ENCODE peak calls at places on chromosomes 4 and X, in eight cellular contexts. S, J, C, H, I, D, P and X are unnamed samples.
A peak's percentile ranks its signal among the peaks of the same experiment; 100 is the strongest.

GRCh38 chr4:15118281-15118680 is 116.0 kb downstream of the CPEB2 start:
- DNase-seq in S (no peak), J (peak; percentile 62), C (no peak), H (no peak), I (peak; percentile 14), D (no peak), P (no peak), X (no peak)

GRCh38 chr4:183825346-183825745 is 79.8 kb upstream of the STOX2 start:
- DNase-seq in S (no peak), J (no peak), C (no peak), H (no peak), I (no peak), D (no peak), P (no peak), X (no peak)

GRCh38 chr4:22071749-22072148 is 123.2 kb upstream of the KCNIP4 start:
- DNase-seq in S (no peak), J (no peak), C (no peak), H (no peak), I (no peak), D (no peak), P (no peak), X (no peak)

GRCh38 chr4:26717332-26717731 is 133.4 kb downstream of the TBC1D19 start:
- DNase-seq in S (no peak), J (no peak), C (no peak), H (no peak), I (no peak), D (no peak), P (peak; percentile 8), X (no peak)

GRCh38 chr4:106422766-106423165 is 54.2 kb upstream of the GIMD1 start:
- DNase-seq in S (no peak), J (no peak), C (no peak), H (no peak), I (no peak), D (no peak), P (no peak), X (no peak)

GRCh38 chr4:69830529-69831269 is 29.2 kb downstream of the SULT1E1 start:
- DNase-seq in S (no peak), J (peak; percentile 81), C (no peak), H (no peak), I (peak; percentile 18), D (no peak), P (peak; percentile 64), X (no peak)

GRCh38 chr4:100076753-100077152 is 113.5 kb downstream of the DDIT4L start:
- DNase-seq in S (no peak), J (no peak), C (no peak), H (no peak), I (peak; percentile 14), D (no peak), P (no peak), X (no peak)

GRCh38 chr4:26028793-26029511 is 114.9 kb downstream of the SMIM20 start:
- DNase-seq in S (peak; percentile 82), J (peak; percentile 27), C (no peak), H (peak; percentile 48), I (peak; percentile 10), D (peak; percentile 93), P (peak; percentile 19), X (peak; percentile 74)

GRCh38 chr4:4631150-4631549 is 89.3 kb upstream of the STX18 start:
- DNase-seq in S (no peak), J (no peak), C (peak; percentile 8), H (no peak), I (no peak), D (no peak), P (no peak), X (no peak)

GRCh38 chrX:40544343-40545250 is 36.2 kb upstream of the ATP6AP2 start:
- DNase-seq in S (peak; percentile 50), J (peak; percentile 16), C (no peak), H (peak; percentile 52), I (peak; percentile 21), D (no peak), P (peak; percentile 26), X (no peak)

GRCh38 chr4:143559757-143560147 is 46.2 kb downstream of the SMARCA5 start:
- DNase-seq in S (peak; percentile 53), J (no peak), C (no peak), H (no peak), I (no peak), D (no peak), P (peak; percentile 4), X (no peak)
- TF ChIP-seq MAX in S (no peak), J (no peak), C (no peak), H (no peak), I (no peak), D (peak; percentile 45), P (no peak), X (peak; percentile 14)

DNA sequence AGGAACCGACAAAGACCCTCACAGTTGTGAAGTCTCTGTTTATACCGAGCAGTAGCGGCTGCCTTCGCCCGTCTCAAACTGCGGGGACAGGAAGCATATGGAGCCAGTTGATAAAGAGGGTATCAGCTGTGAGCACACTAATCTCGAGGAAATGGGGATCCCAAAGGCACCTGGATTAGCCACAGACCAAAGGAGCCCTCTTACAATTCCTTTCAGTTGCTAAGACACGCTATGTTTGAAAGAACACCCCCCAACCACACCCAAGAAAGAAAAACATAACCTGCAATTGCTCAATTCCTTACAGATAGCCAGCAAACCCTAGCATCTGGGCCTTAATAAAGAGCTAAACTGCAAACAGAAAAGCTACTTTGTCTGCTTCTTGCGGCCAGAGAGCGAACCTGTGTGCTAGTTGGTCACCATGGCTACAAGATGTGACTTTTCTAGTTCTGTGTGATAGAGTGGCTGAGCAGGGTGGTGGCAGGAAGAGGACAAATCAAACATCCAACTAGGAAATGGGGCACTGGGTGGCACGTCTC is 23.3 kb upstream of the CHRNA9 start:
- DNase-seq in S (no peak), J (no peak), C (no peak), H (peak; percentile 85), I (peak; percentile 58), D (no peak), P (peak; percentile 92), X (no peak)
- TF ChIP-seq MAX in S (no peak), J (no peak), C (no peak), H (no peak), I (no peak), D (no peak), P (no peak), X (no peak)

GRCh38 chrX:56248492-56248891 is 16.3 kb downstream of the KLF8 start:
- DNase-seq in S (peak; percentile 52), J (peak; percentile 5), C (peak; percentile 40), H (peak; percentile 40), I (peak; percentile 51), D (peak; percentile 45), P (peak; percentile 47), X (peak; percentile 49)
- TF ChIP-seq MAX in S (no peak), J (no peak), C (no peak), H (no peak), I (no peak), D (no peak), P (no peak), X (no peak)

DNA sequence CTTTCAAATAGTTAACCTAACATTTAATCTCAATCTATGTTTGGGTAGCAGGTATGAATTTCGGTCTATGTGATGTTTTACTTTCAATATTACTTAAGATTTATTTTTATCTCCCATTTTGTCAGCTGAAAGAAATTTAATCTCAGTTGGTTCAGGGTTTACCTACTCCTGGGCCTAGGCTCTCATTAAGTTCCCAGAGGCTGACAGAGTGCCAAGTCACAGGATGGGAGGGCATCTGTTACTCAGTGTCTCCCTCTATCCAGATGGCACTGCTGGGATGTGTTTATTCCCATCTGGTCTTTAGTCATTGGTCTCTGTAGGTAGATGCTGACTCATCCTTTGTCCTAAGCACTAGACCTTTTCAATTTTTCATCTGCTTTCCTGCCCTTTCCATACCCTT is 129.4 kb upstream of the ARSJ start:
- DNase-seq in S (peak; percentile 22), J (peak; percentile 0), C (peak; percentile 15), H (no peak), I (peak; percentile 39), D (no peak), P (peak; percentile 35), X (no peak)
- TF ChIP-seq MAX in S (peak; percentile 40), J (no peak), C (no peak), H (no peak), I (no peak), D (no peak), P (no peak), X (no peak)

DNA sequence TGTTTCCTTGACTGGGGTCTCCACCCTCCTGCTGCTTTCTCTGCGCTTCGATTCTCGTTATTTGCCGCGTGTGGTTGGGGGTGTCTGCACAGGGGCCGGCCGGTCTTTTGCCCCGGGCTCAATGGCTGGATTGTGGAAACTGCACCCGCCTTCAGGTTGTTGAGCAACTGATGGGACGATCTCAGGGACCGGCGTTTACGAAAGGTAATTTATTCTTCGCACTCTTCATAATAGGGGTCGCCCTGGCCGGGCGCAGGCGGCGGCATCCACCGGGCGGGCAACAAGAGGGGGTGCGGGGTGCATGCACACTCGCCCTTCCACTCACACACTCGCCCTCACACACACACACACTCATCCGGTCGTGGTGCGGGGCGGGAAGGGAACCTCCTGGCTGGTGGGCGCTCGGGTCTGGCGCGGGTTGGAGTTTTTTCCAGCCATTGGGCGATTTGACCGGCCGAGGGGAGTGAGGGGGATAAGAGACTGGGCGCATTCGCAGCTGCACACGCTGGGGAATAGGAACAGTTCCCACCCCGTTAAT is 1.5 kb downstream of the ADGRL3 start:
- DNase-seq in S (peak; percentile 50), J (no peak), C (no peak), H (no peak), I (no peak), D (no peak), P (no peak), X (no peak)
- TF ChIP-seq MAX in S (no peak), J (no peak), C (no peak), H (no peak), I (no peak), D (no peak), P (no peak), X (peak; percentile 41)

DNA sequence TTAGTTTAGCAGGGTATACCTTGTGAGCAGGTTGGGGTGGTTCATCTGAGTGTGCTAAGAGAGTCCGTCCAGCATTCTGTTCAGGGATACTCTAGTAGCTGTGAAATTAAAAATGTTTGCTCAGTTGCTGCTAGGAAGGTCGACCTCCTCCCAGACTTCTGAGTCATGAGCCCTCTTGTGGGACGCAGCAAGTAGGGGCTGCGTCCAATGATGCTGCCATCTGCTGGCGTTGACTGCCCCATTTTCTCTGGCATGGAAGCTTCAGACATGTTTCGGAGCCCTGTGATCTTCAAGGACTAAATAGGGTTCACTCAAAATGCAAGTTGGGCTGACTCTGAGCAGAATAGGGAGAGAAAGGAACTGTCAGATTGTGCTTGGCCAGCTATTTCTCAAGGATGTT is 201.0 kb upstream of the ARSJ start:
- DNase-seq in S (no peak), J (peak; percentile 25), C (no peak), H (no peak), I (peak; percentile 70), D (peak; percentile 70), P (peak; percentile 87), X (peak; percentile 69)
- TF ChIP-seq MAX in S (no peak), J (no peak), C (no peak), H (no peak), I (no peak), D (no peak), P (no peak), X (no peak)

GRCh38 chr4:19130836-19131235 is 1109.3 kb upstream of the LCORL start:
- DNase-seq in S (no peak), J (no peak), C (no peak), H (no peak), I (no peak), D (no peak), P (no peak), X (no peak)
- TF ChIP-seq MAX in S (no peak), J (no peak), C (no peak), H (no peak), I (no peak), D (no peak), P (no peak), X (no peak)